ENCODE peak calls at places on chromosomes 13 and 19, in nine cellular contexts. One of them, this sample, is unnamed.

GRCh38 chr13:77033717-77034302 is 6.9 kb upstream of the FBXL3 start:
- DNase-seq in uterus: no peak
- DNase-seq in stomach: no peak
- DNase-seq in WERI-Rb-1: no peak
- DNase-seq in left ventricle myocardium inferior: no peak
- DNase-seq in MM.1S: no peak
- DNase-seq in suprapubic skin: no peak
- DNase-seq in breast epithelium: no peak
- DNase-seq in GM23248: peak
- DNase-seq in this sample: no peak

GRCh38 chr13:79776538-79776937 is 295.6 kb downstream of the NDFIP2 start:
- DNase-seq in uterus: no peak
- DNase-seq in stomach: no peak
- DNase-seq in WERI-Rb-1: no peak
- DNase-seq in left ventricle myocardium inferior: no peak
- DNase-seq in MM.1S: no peak
- DNase-seq in suprapubic skin: no peak
- DNase-seq in breast epithelium: no peak
- DNase-seq in GM23248: peak
- DNase-seq in this sample: no peak

GRCh38 chr19:39078436-39079200 is 5.5 kb upstream of the ACP7 start:
- DNase-seq in uterus: no peak
- DNase-seq in stomach: no peak
- DNase-seq in WERI-Rb-1: no peak
- DNase-seq in left ventricle myocardium inferior: no peak
- DNase-seq in MM.1S: no peak
- DNase-seq in suprapubic skin: no peak
- DNase-seq in breast epithelium: no peak
- DNase-seq in GM23248: peak
- DNase-seq in this sample: no peak

GRCh38 chr13:44231786-44232516 is 141.7 kb upstream of the SERP2 start:
- DNase-seq in uterus: peak
- DNase-seq in stomach: peak
- DNase-seq in WERI-Rb-1: no peak
- DNase-seq in left ventricle myocardium inferior: no peak
- DNase-seq in MM.1S: no peak
- DNase-seq in suprapubic skin: peak
- DNase-seq in breast epithelium: peak
- DNase-seq in GM23248: peak
- DNase-seq in this sample: no peak

GRCh38 chr19:35812220-35813042 is at the start of gene PRODH2:
- DNase-seq in uterus: no peak
- DNase-seq in stomach: no peak
- DNase-seq in WERI-Rb-1: no peak
- DNase-seq in left ventricle myocardium inferior: no peak
- DNase-seq in MM.1S: no peak
- DNase-seq in suprapubic skin: no peak
- DNase-seq in breast epithelium: no peak
- DNase-seq in GM23248: no peak
- DNase-seq in this sample: no peak

GRCh38 chr13:66926851-66927524 is 303.1 kb downstream of the PCDH9 start:
- DNase-seq in uterus: no peak
- DNase-seq in stomach: no peak
- DNase-seq in WERI-Rb-1: no peak
- DNase-seq in left ventricle myocardium inferior: no peak
- DNase-seq in MM.1S: no peak
- DNase-seq in suprapubic skin: no peak
- DNase-seq in breast epithelium: no peak
- DNase-seq in GM23248: no peak
- DNase-seq in this sample: no peak

GRCh38 chr13:20718958-20719566 is 15.6 kb downstream of the IL17D start:
- DNase-seq in uterus: no peak
- DNase-seq in stomach: no peak
- DNase-seq in WERI-Rb-1: no peak
- DNase-seq in left ventricle myocardium inferior: no peak
- DNase-seq in MM.1S: no peak
- DNase-seq in suprapubic skin: no peak
- DNase-seq in breast epithelium: no peak
- DNase-seq in GM23248: no peak
- DNase-seq in this sample: no peak

GRCh38 chr19:38711726-38712153 is 32.5 kb downstream of the CAPN12 start:
- DNase-seq in uterus: peak
- DNase-seq in stomach: no peak
- DNase-seq in WERI-Rb-1: no peak
- DNase-seq in left ventricle myocardium inferior: no peak
- DNase-seq in MM.1S: no peak
- DNase-seq in suprapubic skin: no peak
- DNase-seq in breast epithelium: peak
- DNase-seq in GM23248: peak
- DNase-seq in this sample: no peak

GRCh38 chr13:25247345-25247744 is 39.9 kb downstream of the MTMR6 start:
- DNase-seq in uterus: no peak
- DNase-seq in stomach: no peak
- DNase-seq in WERI-Rb-1: no peak
- DNase-seq in left ventricle myocardium inferior: no peak
- DNase-seq in MM.1S: no peak
- DNase-seq in suprapubic skin: no peak
- DNase-seq in breast epithelium: no peak
- DNase-seq in GM23248: no peak
- DNase-seq in this sample: no peak

GRCh38 chr13:32267836-32268439 is 47.2 kb downstream of the ZAR1L start:
- DNase-seq in uterus: no peak
- DNase-seq in stomach: peak
- DNase-seq in WERI-Rb-1: peak
- DNase-seq in left ventricle myocardium inferior: no peak
- DNase-seq in MM.1S: peak
- DNase-seq in suprapubic skin: no peak
- DNase-seq in breast epithelium: no peak
- DNase-seq in GM23248: no peak
- DNase-seq in this sample: no peak

GRCh38 chr19:49764341-49764740 is 1.2 kb upstream of the TSKS start:
- DNase-seq in uterus: no peak
- DNase-seq in stomach: no peak
- DNase-seq in WERI-Rb-1: no peak
- DNase-seq in left ventricle myocardium inferior: no peak
- DNase-seq in MM.1S: no peak
- DNase-seq in suprapubic skin: no peak
- DNase-seq in breast epithelium: no peak
- DNase-seq in GM23248: no peak
- DNase-seq in this sample: no peak

GRCh38 chr13:97621631-97622030 is 187.7 kb downstream of the RAP2A start:
- DNase-seq in uterus: no peak
- DNase-seq in stomach: no peak
- DNase-seq in WERI-Rb-1: peak
- DNase-seq in left ventricle myocardium inferior: no peak
- DNase-seq in MM.1S: no peak
- DNase-seq in suprapubic skin: no peak
- DNase-seq in breast epithelium: no peak
- DNase-seq in GM23248: no peak
- DNase-seq in this sample: no peak
- H3K27ac ChIP-seq in uterus: no peak
- H3K27ac ChIP-seq in stomach: no peak
- H3K27ac ChIP-seq in WERI-Rb-1: no peak
- H3K27ac ChIP-seq in left ventricle myocardium inferior: no peak
- H3K27ac ChIP-seq in MM.1S: no peak
- H3K27ac ChIP-seq in suprapubic skin: no peak
- H3K27ac ChIP-seq in breast epithelium: no peak
- H3K27ac ChIP-seq in GM23248: no peak
- H3K27ac ChIP-seq in this sample: no peak

DNA sequence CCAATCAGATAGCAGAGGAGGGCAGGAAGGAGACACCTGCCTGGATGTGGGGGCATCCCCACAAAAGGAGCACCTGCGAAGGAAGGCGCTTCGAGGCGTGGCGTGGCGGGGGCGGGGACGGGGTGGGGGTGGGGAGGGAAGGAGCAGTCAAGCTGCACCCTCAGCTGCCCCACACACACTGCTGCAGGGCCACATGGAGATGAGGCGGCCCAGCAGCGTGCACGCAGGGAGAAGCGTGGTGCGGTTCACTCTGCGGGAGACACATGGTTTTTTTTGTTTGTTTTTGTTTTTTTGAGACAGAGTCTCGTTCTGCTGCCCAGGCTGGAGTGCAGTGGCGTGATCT is 21.4 kb downstream of the ANKRD27 start:
- DNase-seq in uterus: no peak
- DNase-seq in stomach: no peak
- DNase-seq in WERI-Rb-1: no peak
- DNase-seq in left ventricle myocardium inferior: no peak
- DNase-seq in MM.1S: no peak
- DNase-seq in suprapubic skin: no peak
- DNase-seq in breast epithelium: no peak
- DNase-seq in GM23248: no peak
- DNase-seq in this sample: no peak
- H3K4me3 ChIP-seq in uterus: no peak
- H3K4me3 ChIP-seq in stomach: no peak
- H3K4me3 ChIP-seq in WERI-Rb-1: no peak
- H3K4me3 ChIP-seq in left ventricle myocardium inferior: no peak
- H3K4me3 ChIP-seq in MM.1S: no peak
- H3K4me3 ChIP-seq in suprapubic skin: no peak
- H3K4me3 ChIP-seq in breast epithelium: no peak
- H3K4me3 ChIP-seq in GM23248: no peak
- H3K4me3 ChIP-seq in this sample: no peak

GRCh38 chr19:13621413-13621812 is 115.1 kb upstream of the CACNA1A start:
- DNase-seq in uterus: no peak
- DNase-seq in stomach: no peak
- DNase-seq in WERI-Rb-1: no peak
- DNase-seq in left ventricle myocardium inferior: no peak
- DNase-seq in MM.1S: no peak
- DNase-seq in suprapubic skin: no peak
- DNase-seq in breast epithelium: no peak
- DNase-seq in GM23248: peak
- DNase-seq in this sample: no peak
- H3K27ac ChIP-seq in uterus: no peak
- H3K27ac ChIP-seq in stomach: no peak
- H3K27ac ChIP-seq in WERI-Rb-1: no peak
- H3K27ac ChIP-seq in left ventricle myocardium inferior: no peak
- H3K27ac ChIP-seq in MM.1S: no peak
- H3K27ac ChIP-seq in suprapubic skin: no peak
- H3K27ac ChIP-seq in breast epithelium: no peak
- H3K27ac ChIP-seq in GM23248: peak
- H3K27ac ChIP-seq in this sample: no peak

GRCh38 chr19:11680689-11681302 is 58.0 kb downstream of the ZNF823 start:
- DNase-seq in uterus: no peak
- DNase-seq in stomach: no peak
- DNase-seq in WERI-Rb-1: no peak
- DNase-seq in left ventricle myocardium inferior: no peak
- DNase-seq in MM.1S: no peak
- DNase-seq in suprapubic skin: no peak
- DNase-seq in breast epithelium: no peak
- DNase-seq in GM23248: no peak
- DNase-seq in this sample: no peak

GRCh38 chr19:11685676-11686650 is 52.8 kb downstream of the ZNF823 start:
- DNase-seq in uterus: no peak
- DNase-seq in stomach: no peak
- DNase-seq in WERI-Rb-1: no peak
- DNase-seq in left ventricle myocardium inferior: no peak
- DNase-seq in MM.1S: peak
- DNase-seq in suprapubic skin: no peak
- DNase-seq in breast epithelium: no peak
- DNase-seq in GM23248: no peak
- DNase-seq in this sample: no peak

GRCh38 chr19:11684987-11685675 is 53.6 kb downstream of the ZNF823 start:
- DNase-seq in uterus: no peak
- DNase-seq in stomach: no peak
- DNase-seq in WERI-Rb-1: no peak
- DNase-seq in left ventricle myocardium inferior: no peak
- DNase-seq in MM.1S: no peak
- DNase-seq in suprapubic skin: no peak
- DNase-seq in breast epithelium: no peak
- DNase-seq in GM23248: no peak
- DNase-seq in this sample: no peak
- H3K4me3 ChIP-seq in uterus: no peak
- H3K4me3 ChIP-seq in stomach: no peak
- H3K4me3 ChIP-seq in WERI-Rb-1: no peak
- H3K4me3 ChIP-seq in left ventricle myocardium inferior: no peak
- H3K4me3 ChIP-seq in MM.1S: no peak
- H3K4me3 ChIP-seq in suprapubic skin: no peak
- H3K4me3 ChIP-seq in breast epithelium: no peak
- H3K4me3 ChIP-seq in GM23248: no peak
- H3K4me3 ChIP-seq in this sample: no peak

GRCh38 chr13:111897846-111898215 is 169.1 kb upstream of the SOX1 start:
- DNase-seq in uterus: no peak
- DNase-seq in stomach: no peak
- DNase-seq in WERI-Rb-1: no peak
- DNase-seq in left ventricle myocardium inferior: no peak
- DNase-seq in MM.1S: no peak
- DNase-seq in suprapubic skin: no peak
- DNase-seq in breast epithelium: no peak
- DNase-seq in GM23248: no peak
- DNase-seq in this sample: no peak
- H3K27ac ChIP-seq in uterus: no peak
- H3K27ac ChIP-seq in stomach: no peak
- H3K27ac ChIP-seq in WERI-Rb-1: no peak
- H3K27ac ChIP-seq in left ventricle myocardium inferior: no peak
- H3K27ac ChIP-seq in MM.1S: no peak
- H3K27ac ChIP-seq in suprapubic skin: no peak
- H3K27ac ChIP-seq in breast epithelium: no peak
- H3K27ac ChIP-seq in GM23248: no peak
- H3K27ac ChIP-seq in this sample: no peak

GRCh38 chr19:34218818-34219164 is 35.6 kb upstream of the GARRE1 start:
- DNase-seq in uterus: no peak
- DNase-seq in stomach: no peak
- DNase-seq in WERI-Rb-1: no peak
- DNase-seq in left ventricle myocardium inferior: no peak
- DNase-seq in MM.1S: no peak
- DNase-seq in suprapubic skin: no peak
- DNase-seq in breast epithelium: no peak
- DNase-seq in GM23248: no peak
- DNase-seq in this sample: no peak

GRCh38 chr19:34215666-34216038 is 38.7 kb upstream of the GARRE1 start:
- DNase-seq in uterus: no peak
- DNase-seq in stomach: no peak
- DNase-seq in WERI-Rb-1: no peak
- DNase-seq in left ventricle myocardium inferior: no peak
- DNase-seq in MM.1S: no peak
- DNase-seq in suprapubic skin: no peak
- DNase-seq in breast epithelium: no peak
- DNase-seq in GM23248: no peak
- DNase-seq in this sample: no peak

GRCh38 chr19:34220472-34221063 is 33.8 kb upstream of the GARRE1 start:
- DNase-seq in uterus: no peak
- DNase-seq in stomach: peak
- DNase-seq in WERI-Rb-1: peak
- DNase-seq in left ventricle myocardium inferior: no peak
- DNase-seq in MM.1S: peak
- DNase-seq in suprapubic skin: no peak
- DNase-seq in breast epithelium: peak
- DNase-seq in GM23248: peak
- DNase-seq in this sample: peak

GRCh38 chr19:34215006-34215665 is 39.2 kb upstream of the GARRE1 start:
- DNase-seq in uterus: no peak
- DNase-seq in stomach: no peak
- DNase-seq in WERI-Rb-1: no peak
- DNase-seq in left ventricle myocardium inferior: no peak
- DNase-seq in MM.1S: no peak
- DNase-seq in suprapubic skin: no peak
- DNase-seq in breast epithelium: no peak
- DNase-seq in GM23248: no peak
- DNase-seq in this sample: no peak

GRCh38 chr19:34217952-34218817 is 36.2 kb upstream of the GARRE1 start:
- DNase-seq in uterus: peak
- DNase-seq in stomach: peak
- DNase-seq in WERI-Rb-1: no peak
- DNase-seq in left ventricle myocardium inferior: no peak
- DNase-seq in MM.1S: no peak
- DNase-seq in suprapubic skin: no peak
- DNase-seq in breast epithelium: peak
- DNase-seq in GM23248: peak
- DNase-seq in this sample: no peak
- H3K4me3 ChIP-seq in uterus: no peak
- H3K4me3 ChIP-seq in stomach: no peak
- H3K4me3 ChIP-seq in WERI-Rb-1: no peak
- H3K4me3 ChIP-seq in left ventricle myocardium inferior: no peak
- H3K4me3 ChIP-seq in MM.1S: no peak
- H3K4me3 ChIP-seq in suprapubic skin: no peak
- H3K4me3 ChIP-seq in breast epithelium: no peak
- H3K4me3 ChIP-seq in GM23248: no peak
- H3K4me3 ChIP-seq in this sample: no peak